ENCODE peak calls at places on chromosomes 5 and 9, in four cellular contexts. W, Q, K and C are unnamed samples.

GRCh38 chr9:111621895-111622480 is 9.1 kb upstream of the DNAJC25 start:
- DNase-seq in W (no peak), K (peak), Q (no peak), C (peak)

GRCh38 chr9:21936161-21936560 is 58.0 kb downstream of the CDKN2A start:
- DNase-seq in K (no peak), Q (no peak), W (no peak), C (no peak)

GRCh38 chr5:1278656-1279442 is 16.0 kb downstream of the TERT start:
- DNase-seq in Q (peak), K (no peak), W (no peak), C (no peak)

GRCh38 chr9:75142208-75142607 is 53.9 kb downstream of the OSTF1 start:
- DNase-seq in W (no peak), K (no peak), Q (no peak), C (peak)

GRCh38 chr9:113621309-113621791 is 157.8 kb downstream of the RGS3 start:
- DNase-seq in Q (peak), K (peak), W (no peak), C (no peak)

GRCh38 chr5:115816226-115817042 is at the start of gene CDO1:
- DNase-seq in W (peak), Q (peak), K (peak), C (no peak)

GRCh38 chr9:35716236-35716635 is 15.8 kb downstream of the TLN1 start:
- DNase-seq in K (no peak), W (no peak), Q (no peak), C (no peak)

GRCh38 chr9:112586600-112587155 is 100.1 kb downstream of the KIAA1958 start:
- DNase-seq in K (no peak), W (no peak), Q (no peak), C (no peak)

GRCh38 chr9:87580941-87581438 is 83.3 kb downstream of the DAPK1 start:
- DNase-seq in W (no peak), Q (no peak), K (no peak), C (no peak)

GRCh38 chr5:147666419-147666818 is 116.1 kb downstream of the JAKMIP2 start:
- DNase-seq in K (no peak), W (no peak), Q (no peak), C (no peak)

GRCh38 chr5:84403773-84404172 is 19.1 kb upstream of the EDIL3 start:
- DNase-seq in Q (no peak), K (no peak), W (no peak), C (no peak)

GRCh38 chr5:89105171-89105695 is 222.2 kb upstream of the MEF2C start:
- DNase-seq in Q (no peak), W (no peak), K (no peak), C (no peak)

GRCh38 chr9:134724231-134724911 is 82.8 kb downstream of the COL5A1 start:
- DNase-seq in W (no peak), Q (no peak), K (no peak), C (no peak)

GRCh38 chr9:130343445-130343918 is 77.9 kb downstream of the HMCN2 start:
- DNase-seq in W (no peak), Q (no peak), K (peak), C (no peak)

GRCh38 chr9:124320062-124320973 is 62.6 kb downstream of the NEK6 start:
- DNase-seq in Q (peak), K (peak), W (no peak), C (peak)

GRCh38 chr9:5610491-5610890 is 18.4 kb upstream of the RIC1 start:
- DNase-seq in Q (no peak), K (no peak), W (no peak), C (no peak)

GRCh38 chr9:120443489-120443888 is 136.5 kb downstream of the CDK5RAP2 start:
- DNase-seq in Q (no peak), K (no peak), W (no peak), C (no peak)

GRCh38 chr5:83967417-83967816 is 246.8 kb upstream of the HAPLN1 start:
- DNase-seq in K (no peak), W (no peak), Q (no peak), C (no peak)

GRCh38 chr5:156051972-156052371 is 275.0 kb upstream of the SGCD start:
- DNase-seq in K (no peak), W (no peak), Q (no peak), C (no peak)

GRCh38 chr5:43037929-43038510 is 2.1 kb downstream of the ANXA2R start:
- DNase-seq in Q (no peak), K (no peak), W (peak), C (peak)

GRCh38 chr9:33510264-33511183 is 13.5 kb upstream of the ANKRD18B start:
- DNase-seq in Q (peak), K (peak), W (peak), C (peak)

GRCh38 chr9:115000217-115000639 is 69.8 kb upstream of the TNFSF8 start:
- DNase-seq in Q (no peak), K (no peak), W (no peak), C (peak)

GRCh38 chr5:151081426-151082273 is 816 bp upstream of the TNIP1 start:
- DNase-seq in W (no peak), K (no peak), Q (no peak), C (no peak)

GRCh38 chr9:19149230-19149629 is 21.9 kb upstream of the PLIN2 start:
- DNase-seq in W (no peak), Q (no peak), K (no peak), C (no peak)

GRCh38 chr9:137460363-137461315 is 1.5 kb upstream of the NSMF start:
- DNase-seq in W (no peak), Q (peak), K (no peak), C (no peak)

GRCh38 chr5:142872795-142873194 is 102.6 kb downstream of the ARHGAP26 start:
- DNase-seq in Q (no peak), K (peak), W (no peak), C (no peak)

GRCh38 chr9:4424891-4425290 is 65.4 kb upstream of the SLC1A1 start:
- DNase-seq in W (no peak), Q (no peak), K (no peak), C (no peak)

GRCh38 chr9:95498641-95499040 is 18.1 kb downstream of the PTCH1 start:
- DNase-seq in K (no peak), Q (no peak), W (no peak), C (no peak)

GRCh38 chr9:106701611-106702010 is 161.4 kb upstream of the ZNF462 start:
- DNase-seq in K (no peak), Q (no peak), W (no peak), C (no peak)

GRCh38 chr9:116899337-116900006 is 212.4 kb downstream of the TRIM32 start:
- DNase-seq in Q (no peak), K (no peak), W (no peak), C (no peak)

GRCh38 chr9:132154925-132155324 is 6.9 kb upstream of the NTNG2 start:
- DNase-seq in Q (no peak), K (no peak), W (no peak), C (no peak)

GRCh38 chr5:1494780-1495524 is 28.8 kb downstream of the LPCAT1 start:
- DNase-seq in Q (peak), K (no peak), W (peak), C (peak)